ENCODE peak calls at places on chromosomes 11 and 22, in eight cellular contexts. K is astrocyte of the spinal cord; C is activated naive CD8-positive, alpha-beta T cell treated with anti-CD3 and anti-CD28 coated beads, Interleukin-2, amount 50 U/mL, for 24 hours; Z is HCT116; U is amniotic stem cell; H is stimulated activated effector memory CD8-positive, alpha-beta T cell treated with anti-CD3 and anti-CD28 coated beads, Interleukin-12 subunit alpha, Interleukin-12 subunit beta, amount 100 ng/mL, for 72 hours; O is stimulated activated CD4-positive, alpha-beta T cell treated with anti-CD3 and anti-CD28 coated beads, Interleukin-4, amount 100 ng/mL, for 48 hours; T is HT-29. L is an unnamed sample.

GRCh38 chr11:65504671-65505433 is 6.0 kb downstream of the MALAT1 start:
- DNase-seq in Z (no peak), U (no peak), C (no peak), O (no peak), K (peak; percentile 68), H (no peak), T (peak; percentile 74), L (no peak)

GRCh38 chr22:49233507-49234100 is 594.1 kb downstream of the BRD1 start:
- DNase-seq in Z (no peak), C (no peak), U (no peak), O (no peak), K (no peak), H (no peak), T (no peak), L (no peak)

GRCh38 chr11:117219455-117219854 is 12.4 kb downstream of the PCSK7 start:
- DNase-seq in K (no peak), U (no peak), H (no peak), Z (no peak), C (no peak), T (no peak), O (no peak), L (no peak)

GRCh38 chr22:36658900-36659299 is 44.7 kb downstream of the CACNG2 start:
- DNase-seq in O (no peak), T (peak; percentile 3), U (no peak), Z (no peak), K (peak; percentile 45), H (no peak), C (no peak), L (no peak)

GRCh38 chr11:116517077-116517476 is 255.7 kb downstream of the BUD13 start:
- DNase-seq in K (no peak), C (no peak), Z (no peak), O (no peak), U (no peak), H (no peak), T (no peak), L (no peak)

GRCh38 chr11:102773388-102773787 is 7.0 kb downstream of the MMP10 start:
- DNase-seq in Z (no peak), C (no peak), T (no peak), K (no peak), U (no peak), O (no peak), H (no peak), L (no peak)

GRCh38 chr22:24134090-24134846 is 47.0 kb upstream of the SUSD2 start:
- DNase-seq in C (peak; percentile 71), Z (no peak), T (no peak), O (peak; percentile 40), H (no peak), K (peak; percentile 29), U (no peak), L (peak; percentile 47)

GRCh38 chr11:58061813-58062212 is 31.1 kb downstream of the OR6Q1 start:
- DNase-seq in O (no peak), Z (no peak), T (no peak), H (no peak), C (no peak), K (peak; percentile 73), U (no peak), L (no peak)

GRCh38 chr11:66172146-66172545 is 96.3 kb upstream of the RAB1B start:
- DNase-seq in O (peak; percentile 32), Z (peak; percentile 35), T (no peak), C (peak; percentile 37), K (peak; percentile 66), U (no peak), H (no peak), L (peak; percentile 44)

L was measured in activated CD4-positive, alpha-beta T cell treated with anti-CD3 and anti-CD28 coated beads, Interleukin-2, amount 50 U/mL, for 48 hours.